ENCODE peak calls at places on chromosomes 5 and 9, in six cellular contexts. R, N, D, U, Z and C are unnamed samples.
A peak's percentile ranks its signal among the peaks of the same experiment; 100 is the strongest.

GRCh38 chr5:100818340-100818739 is 84.7 kb downstream of the ST8SIA4 start:
- DNase-seq in Z (no peak), R (no peak), U (no peak), N (no peak), D (no peak), C (no peak)

GRCh38 chr9:95815153-95815552 is 60.3 kb upstream of the ERCC6L2 start:
- DNase-seq in N (no peak), D (no peak), Z (peak; percentile 78), U (no peak), R (peak; percentile 63), C (no peak)

GRCh38 chr5:2335156-2335555 is 416.3 kb downstream of the IRX2 start:
- DNase-seq in N (no peak), D (no peak), U (no peak), R (no peak), Z (no peak), C (no peak)

GRCh38 chr5:147857302-147858129 is 21.0 kb upstream of the SCGB3A2 start:
- DNase-seq in R (peak; percentile 53), D (peak; percentile 42), N (peak; percentile 19), Z (peak; percentile 56), U (peak; percentile 65), C (peak; percentile 36)

GRCh38 chr9:16461231-16461840 is 409.1 kb downstream of the BNC2 start:
- DNase-seq in Z (peak; percentile 35), N (no peak), R (no peak), D (no peak), U (no peak), C (no peak)

GRCh38 chr9:21672762-21673161 is 129.7 kb upstream of the MTAP start:
- DNase-seq in N (no peak), U (no peak), D (no peak), Z (peak; percentile 71), R (no peak), C (no peak)

GRCh38 chr5:123273984-123274383 is 149.2 kb downstream of the CEP120 start:
- DNase-seq in R (no peak), Z (no peak), N (no peak), D (no peak), U (no peak), C (no peak)

GRCh38 chr5:68460147-68460760 is 244.7 kb downstream of the PIK3R1 start:
- DNase-seq in R (peak; percentile 55), N (no peak), D (peak; percentile 57), Z (peak; percentile 70), U (peak; percentile 51), C (no peak)

GRCh38 chr9:72592501-72593403 is 71.3 kb downstream of the TMC1 start:
- DNase-seq in U (peak; percentile 9), N (no peak), R (peak; percentile 58), Z (peak; percentile 72), D (peak; percentile 30), C (peak; percentile 25)

GRCh38 chr9:1531411-1531903 is 481.3 kb downstream of the DMRT2 start:
- DNase-seq in U (no peak), D (no peak), R (no peak), N (no peak), Z (no peak), C (no peak)

GRCh38 chr9:129289131-129289731 is 111.2 kb upstream of the IER5L start:
- DNase-seq in D (no peak), Z (no peak), R (no peak), U (peak; percentile 1), N (no peak), C (no peak)

GRCh38 chr5:84437673-84438315 is 53.1 kb upstream of the EDIL3 start:
- DNase-seq in R (peak; percentile 58), N (no peak), D (no peak), Z (peak; percentile 91), U (no peak), C (peak; percentile 35)

GRCh38 chr5:154749496-154749895 is 5.7 kb upstream of the LARP1 start:
- DNase-seq in Z (no peak), R (no peak), D (no peak), N (no peak), U (no peak), C (no peak)

GRCh38 chr9:130128251-130128650 is 44.0 kb upstream of the NCS1 start:
- DNase-seq in R (no peak), U (no peak), N (no peak), Z (no peak), D (no peak), C (no peak)

GRCh38 chr9:70036641-70037040 is 7.0 kb upstream of the MAMDC2 start:
- DNase-seq in Z (no peak), U (no peak), D (no peak), N (no peak), R (no peak), C (no peak)

GRCh38 chr5:151284392-151284967 is 19.1 kb downstream of the SLC36A3 start:
- DNase-seq in R (no peak), D (no peak), N (no peak), Z (no peak), U (peak; percentile 18), C (no peak)

GRCh38 chr5:137336565-137337120 is 162.5 kb downstream of the SPOCK1 start:
- DNase-seq in D (no peak), N (no peak), Z (no peak), U (no peak), R (no peak), C (no peak)

GRCh38 chr9:13896047-13896446 is 417.9 kb downstream of the NFIB start:
- DNase-seq in U (no peak), R (no peak), D (no peak), Z (no peak), N (no peak), C (no peak)

GRCh38 chr5:116442095-116442534 is 132.5 kb downstream of the SEMA6A start:
- DNase-seq in Z (peak; percentile 7), D (peak; percentile 18), U (no peak), N (peak; percentile 11), R (peak; percentile 30), C (no peak)